ENCODE peak calls at places on chromosomes 6 and 20, in eight cellular contexts. V, A, J, O, Y, D, L and T are unnamed samples.

GRCh38 chr6:135438907-135439535 is 58.5 kb downstream of the AHI1 start:
- DNase-seq in D (no peak), L (peak), O (peak), Y (peak), V (peak), J (peak), A (no peak), T (no peak)

GRCh38 chr6:112909781-112910180 is 562.7 kb downstream of the RFPL4B start:
- DNase-seq in L (peak), O (no peak), A (no peak), D (no peak), Y (peak), V (no peak), J (no peak), T (no peak)

GRCh38 chr6:108166664-108167448 is 1.0 kb downstream of the NR2E1 start:
- DNase-seq in V (no peak), D (no peak), J (no peak), Y (no peak), L (no peak), O (no peak), A (no peak), T (no peak)

GRCh38 chr20:17940447-17940971 is 28.1 kb downstream of the SNX5 start:
- DNase-seq in J (no peak), L (no peak), D (no peak), A (no peak), O (no peak), Y (no peak), V (no peak), T (no peak)

GRCh38 chr6:110816677-110817076 is 1.4 kb upstream of the CDK19 start:
- DNase-seq in D (no peak), O (no peak), A (no peak), J (no peak), L (no peak), V (no peak), Y (no peak), T (no peak)

GRCh38 chr6:83417880-83418663 is 12.8 kb downstream of the ME1 start:
- DNase-seq in V (peak), D (no peak), L (peak), A (no peak), O (peak), J (peak), Y (peak), T (peak)

GRCh38 chr6:75893776-75894152 is 144.7 kb downstream of the MYO6 start:
- DNase-seq in L (no peak), O (no peak), A (no peak), Y (no peak), V (no peak), D (no peak), J (no peak), T (peak)

GRCh38 chr20:56779452-56780143 is 150.5 kb downstream of the TFAP2C start:
- DNase-seq in A (no peak), L (peak), D (no peak), J (no peak), Y (no peak), V (no peak), O (no peak), T (no peak)

GRCh38 chr6:166253277-166254229 is 54.6 kb downstream of the PRR18 start:
- DNase-seq in J (peak), D (no peak), L (no peak), A (no peak), Y (no peak), O (no peak), V (no peak), T (no peak)

GRCh38 chr6:37033255-37033654 is 27.8 kb downstream of the FGD2 start:
- DNase-seq in V (no peak), D (no peak), L (no peak), O (no peak), A (no peak), J (no peak), Y (no peak), T (no peak)

GRCh38 chr20:26216025-26216424 is 519.4 kb upstream of the ZNF337 start:
- DNase-seq in Y (peak), J (no peak), V (peak), O (no peak), A (no peak), D (no peak), L (peak), T (no peak)

GRCh38 chr6:36613200-36613995 is 19.2 kb downstream of the SRSF3 start:
- DNase-seq in O (no peak), V (no peak), Y (no peak), D (no peak), J (no peak), L (no peak), A (no peak), T (no peak)

GRCh38 chr20:4064118-4064962 is 49.0 kb upstream of the RNF24 start:
- DNase-seq in O (peak), V (peak), Y (peak), J (peak), D (no peak), L (peak), A (no peak), T (no peak)

GRCh38 chr6:16031278-16031981 is 97.5 kb upstream of the MYLIP start:
- DNase-seq in A (no peak), Y (no peak), O (no peak), J (no peak), D (no peak), V (no peak), L (no peak), T (no peak)

GRCh38 chr6:80319286-80319685 is 212.8 kb downstream of the BCKDHB start:
- DNase-seq in Y (peak), L (peak), D (no peak), V (no peak), O (no peak), J (no peak), A (no peak), T (no peak)

GRCh38 chr6:102736941-102737368 is 1343.4 kb downstream of the GRIK2 start:
- DNase-seq in O (peak), Y (peak), L (no peak), V (no peak), J (no peak), A (no peak), D (no peak), T (no peak)

GRCh38 chr6:56525976-56526375 is 116.7 kb downstream of the DST start:
- DNase-seq in J (no peak), Y (no peak), A (no peak), D (no peak), V (no peak), O (no peak), L (no peak), T (no peak)

GRCh38 chr6:157982580-157983438 is 1.1 kb downstream of the SYNJ2 start:
- DNase-seq in O (peak), V (no peak), Y (peak), A (no peak), D (no peak), L (peak), J (no peak), T (no peak)

GRCh38 chr6:19999319-20000191 is 162.4 kb downstream of the ID4 start:
- DNase-seq in J (no peak), O (peak), V (peak), D (no peak), Y (peak), L (peak), A (no peak), T (peak)

GRCh38 chr6:14856177-14856576 is 389.7 kb upstream of the JARID2 start:
- DNase-seq in A (no peak), V (no peak), Y (no peak), O (peak), D (no peak), L (no peak), J (no peak), T (no peak)

GRCh38 chr6:24554474-24554873 is 59.7 kb downstream of the ALDH5A1 start:
- DNase-seq in D (no peak), A (no peak), O (no peak), V (no peak), Y (no peak), J (no peak), L (no peak), T (no peak)